ENCODE peak calls at places on chromosomes 3 and 15, in seven cellular contexts. M, U, E, D, V, G and B are unnamed samples.
A peak's percentile ranks its signal among the peaks of the same experiment; 100 is the strongest.

GRCh38 chr3:35664460-35664919 is 25.2 kb downstream of the ARPP21 start:
- DNase-seq in M (peak; percentile 50), D (peak; percentile 9), G (peak; percentile 66), V (peak; percentile 47), E (no peak), U (peak; percentile 87), B (no peak)

GRCh38 chr3:42667096-42667522 is 13.6 kb downstream of the ZBTB47 start:
- DNase-seq in D (no peak), E (no peak), M (no peak), U (no peak), V (no peak), G (no peak), B (no peak)

GRCh38 chr3:103388214-103388613 is 953.4 kb downstream of the ZPLD1 start:
- DNase-seq in D (peak; percentile 0), M (no peak), U (peak; percentile 54), E (no peak), G (no peak), V (no peak), B (no peak)

GRCh38 chr15:67193223-67194009 is 61.0 kb downstream of the AAGAB start:
- DNase-seq in U (no peak), E (no peak), V (no peak), D (no peak), G (no peak), M (no peak), B (no peak)

GRCh38 chr3:66644549-66644948 is 143.7 kb upstream of the LRIG1 start:
- DNase-seq in M (no peak), D (no peak), E (no peak), G (no peak), U (no peak), V (no peak), B (no peak)

GRCh38 chr15:60840306-60840702 is 361.4 kb upstream of the ICE2 start:
- DNase-seq in E (no peak), V (peak; percentile 79), M (no peak), G (peak; percentile 37), D (peak; percentile 77), U (peak; percentile 38), B (no peak)

GRCh38 chr3:144351968-144352367 is 380.3 kb downstream of the DIPK2A start:
- DNase-seq in V (no peak), M (no peak), U (no peak), D (no peak), G (no peak), E (no peak), B (no peak)

GRCh38 chr15:84023636-84024035 is 211.9 kb upstream of the GOLGA6L4 start:
- DNase-seq in V (peak; percentile 57), M (peak; percentile 46), D (peak; percentile 55), E (no peak), G (no peak), U (peak; percentile 6), B (peak; percentile 75)

GRCh38 chr3:134485075-134485536 is 679 bp downstream of the ANAPC13 start:
- DNase-seq in G (no peak), M (peak; percentile 34), U (peak; percentile 28), D (peak; percentile 49), E (peak; percentile 31), V (peak; percentile 62), B (peak; percentile 63)

GRCh38 chr15:79970921-79971434 is at the start of gene BCL2A1:
- DNase-seq in M (no peak), V (no peak), U (peak; percentile 94), G (no peak), E (no peak), D (peak; percentile 97), B (peak; percentile 47)

GRCh38 chr3:135226057-135226456 is 431.0 kb downstream of the EPHB1 start:
- DNase-seq in D (no peak), G (no peak), U (no peak), E (no peak), V (no peak), M (no peak), B (no peak)

GRCh38 chr3:27681249-27681748 is 40.8 kb downstream of the EOMES start:
- DNase-seq in E (peak; percentile 50), G (peak; percentile 50), D (peak; percentile 91), V (peak; percentile 88), M (peak; percentile 73), U (peak; percentile 77), B (peak; percentile 88)

GRCh38 chr15:42508263-42508690 is 12.8 kb downstream of the SNAP23 start:
- DNase-seq in E (no peak), D (peak; percentile 55), M (no peak), U (no peak), G (no peak), V (no peak), B (peak; percentile 72)

GRCh38 chr15:31398677-31399260 is 72.1 kb downstream of the KLF13 start:
- DNase-seq in V (no peak), D (peak; percentile 54), E (no peak), G (peak; percentile 28), U (no peak), M (no peak), B (no peak)

GRCh38 chr3:177197934-177198484 is 727 bp upstream of the TBL1XR1 start:
- DNase-seq in U (no peak), M (no peak), V (no peak), E (no peak), D (no peak), G (no peak), B (no peak)

GRCh38 chr3:108588616-108589015 is 622 bp downstream of the CIP2A start:
- DNase-seq in M (no peak), E (no peak), V (no peak), G (no peak), U (no peak), D (peak; percentile 48), B (peak; percentile 69)

GRCh38 chr3:73225161-73225861 is 163.9 kb downstream of the EBLN2 start:
- DNase-seq in V (no peak), E (no peak), G (no peak), U (no peak), M (peak; percentile 43), D (no peak), B (no peak)

DNA sequence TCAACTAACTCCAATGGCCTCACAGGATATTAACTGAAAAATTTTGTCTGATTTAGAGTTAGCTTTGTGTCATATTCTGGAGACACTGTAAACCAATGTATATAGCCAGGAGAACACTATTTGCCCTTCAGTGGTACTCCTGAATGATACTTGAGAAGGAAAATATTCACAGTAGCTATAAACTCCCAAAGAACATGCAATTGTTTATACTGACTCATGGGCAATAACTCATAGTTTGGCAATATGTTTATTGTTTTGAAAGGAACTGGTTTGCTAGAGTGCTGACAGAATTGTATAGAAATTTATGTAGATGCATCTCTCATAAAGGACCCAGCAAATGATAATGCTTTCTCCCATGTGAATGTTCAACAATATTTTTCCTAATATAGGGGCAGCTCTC is 537.6 kb downstream of the PLOD2 start:
- DNase-seq in M (no peak), E (no peak), D (no peak), V (no peak), U (no peak), G (no peak), B (no peak)
- H3K4me1 ChIP-seq in M (no peaks in the 10 kb centered on the region), E (no peaks in the 10 kb centered on the region), D (no peaks in the 10 kb centered on the region), V (no peaks in the 10 kb centered on the region), U (no peaks in the 10 kb centered on the region), G (no peaks in the 10 kb centered on the region), B (no peaks in the 10 kb centered on the region)

GRCh38 chr3:188369526-188369925 is 215.6 kb downstream of the LPP start:
- DNase-seq in M (no peak), V (no peak), U (no peak), G (no peak), E (no peak), D (no peak), B (no peak)

GRCh38 chr3:188365184-188365583 is 211.2 kb downstream of the LPP start:
- DNase-seq in E (no peak), U (no peak), M (no peak), D (no peak), G (no peak), V (no peak), B (no peak)

GRCh38 chr3:188367741-188368140 is 213.8 kb downstream of the LPP start:
- DNase-seq in V (no peak), M (no peak), E (no peak), G (no peak), D (no peak), U (no peak), B (no peak)

GRCh38 chr3:188362405-188362831 is 208.5 kb downstream of the LPP start:
- DNase-seq in M (no peak), U (peak; percentile 95), E (no peak), D (peak; percentile 93), G (no peak), V (peak; percentile 27), B (no peak)

DNA sequence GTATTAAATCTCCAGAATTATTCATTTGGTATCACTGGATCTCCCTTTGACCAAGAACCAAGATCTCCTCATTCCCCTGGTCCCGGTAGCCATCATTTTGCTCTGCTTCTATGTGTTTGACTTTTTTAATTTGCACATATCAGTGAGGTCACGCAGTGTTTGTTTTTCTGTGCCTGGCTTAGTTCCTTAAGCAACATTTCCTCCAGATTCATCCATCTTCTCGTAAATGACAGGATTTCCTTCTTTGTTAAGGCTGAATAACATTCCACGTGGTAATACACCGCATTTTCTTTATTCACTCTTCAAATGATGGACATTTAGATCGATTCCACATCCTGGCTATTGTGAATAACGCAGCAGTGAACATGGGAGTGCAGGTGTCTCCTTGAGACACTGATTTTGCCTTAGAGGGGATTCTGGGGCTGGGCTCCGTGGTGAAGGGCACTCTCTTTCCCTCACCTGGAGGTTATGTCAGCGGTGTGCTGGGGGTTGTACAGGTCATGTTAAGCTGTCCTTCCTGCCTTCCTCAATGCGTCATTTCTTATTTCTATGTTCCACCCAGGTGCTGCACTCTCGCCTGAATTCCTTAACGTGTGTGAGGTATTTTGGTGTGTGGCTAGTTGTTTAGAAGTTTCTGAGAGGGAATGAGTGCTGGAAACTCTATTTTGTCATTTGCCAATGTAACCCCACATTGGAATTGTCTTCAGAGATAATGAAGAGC is 212.2 kb downstream of the LPP start:
- DNase-seq in V (no peak), D (no peak), U (peak; percentile 81), E (no peak), G (no peak), M (no peak), B (no peak)
- H3K9ac ChIP-seq in V (no peak overlapping the region), D (no peak overlapping the region), U (no peak overlapping the region), E (no peak overlapping the region), G (no peak overlapping the region), M (no peak overlapping the region), B (no peak overlapping the region)

GRCh38 chr3:123779646-123780231 is 104.4 kb downstream of the MYLK start:
- DNase-seq in V (no peak), U (no peak), D (no peak), E (no peak), M (no peak), G (no peak), B (no peak)
- H3K27ac ChIP-seq in V (no peak overlapping the region), U (no peak overlapping the region), D (no peak overlapping the region), E (no peak overlapping the region), M (no peak overlapping the region), G (no peak overlapping the region), B (no peak overlapping the region)

GRCh38 chr3:123693584-123693983 is 108.7 kb upstream of the HACD2 start:
- DNase-seq in D (no peak), V (no peak), G (no peak), E (no peak), U (no peak), M (no peak), B (no peak)

GRCh38 chr3:123694377-123695147 is 109.7 kb upstream of the HACD2 start:
- DNase-seq in D (no peak), V (no peak), G (no peak), U (peak; percentile 49), E (no peak), M (no peak), B (no peak)

GRCh38 chr3:123696796-123697195 is 111.9 kb upstream of the HACD2 start:
- DNase-seq in D (no peak), V (no peak), G (no peak), U (no peak), E (no peak), M (no peak), B (no peak)

GRCh38 chr3:123695152-123695551 is 110.3 kb upstream of the HACD2 start:
- DNase-seq in M (no peak), V (no peak), E (no peak), D (no peak), U (peak; percentile 37), G (no peak), B (no peak)

GRCh38 chr3:123695731-123696640 is 111.1 kb upstream of the HACD2 start:
- DNase-seq in D (no peak), V (no peak), M (no peak), E (no peak), G (no peak), U (peak; percentile 16), B (no peak)
- H3K4me1 ChIP-seq in D (peaks cover 25% of the 10 kb centered on the region), V (peaks cover 5% of the 10 kb centered on the region), M (peaks cover 27% of the 10 kb centered on the region), E (peaks cover 29% of the 10 kb centered on the region), G (peaks cover 4% of the 10 kb centered on the region), U (peaks cover 46% of the 10 kb centered on the region), B (no peaks in the 10 kb centered on the region)